ENCODE peak calls at places on chromosomes 2 and 18, in nine cellular contexts. L is A549, X is PC-9, C is endothelial cell of umbilical vein, P is testis, Z is thyroid gland, N is adrenal gland, R is psoas muscle, B is tibial nerve. H is an unnamed sample.
A peak's percentile ranks its signal among the peaks of the same experiment; 100 is the strongest.

GRCh38 chr2:41878726-41879366 is 169.0 kb upstream of the PKDCC start:
- DNase-seq in N (no peak), X (no peak), L (no peak), Z (no peak), R (peak; percentile 34), P (peak; percentile 41), C (no peak), B (no peak), H (no peak)

GRCh38 chr18:50356036-50356945 is 18.6 kb upstream of the SKA1 start:
- DNase-seq in B (no peak), C (peak; percentile 30), P (no peak), R (no peak), L (no peak), N (peak; percentile 39), Z (no peak), X (no peak), H (no peak)

GRCh38 chr2:16284941-16285625 is 344.7 kb downstream of the MYCN start:
- DNase-seq in C (no peak), N (no peak), P (no peak), Z (no peak), R (no peak), X (no peak), L (no peak), B (no peak), H (no peak)

GRCh38 chr2:28274911-28275685 is 117.6 kb upstream of the FOSL2 start:
- DNase-seq in P (no peak), Z (no peak), R (peak; percentile 24), B (no peak), X (peak; percentile 92), N (no peak), C (peak; percentile 97), L (peak; percentile 73), H (no peak)

GRCh38 chr18:64097497-64097896 is 51.4 kb downstream of the LINC00305 start:
- DNase-seq in R (no peak), L (no peak), X (no peak), N (no peak), C (peak; percentile 7), P (no peak), B (no peak), Z (no peak), H (no peak)

GRCh38 chr2:157662401-157662800 is 33.7 kb upstream of the ACVR1C start:
- DNase-seq in C (peak; percentile 45), N (no peak), X (no peak), R (no peak), B (no peak), Z (no peak), P (no peak), L (no peak), H (no peak)

GRCh38 chr2:20156826-20157605 is 67.9 kb downstream of the SDC1 start:
- DNase-seq in R (no peak), L (no peak), X (no peak), P (no peak), C (no peak), N (no peak), B (no peak), Z (peak; percentile 58), H (no peak)

GRCh38 chr18:25365242-25365641 is 13.3 kb upstream of the ZNF521 start:
- DNase-seq in P (no peak), L (no peak), X (no peak), N (no peak), R (no peak), C (no peak), Z (no peak), B (no peak), H (no peak)

GRCh38 chr2:50606860-50607259 is 425.1 kb downstream of the NRXN1 start:
- DNase-seq in B (no peak), P (no peak), C (no peak), R (no peak), Z (no peak), L (no peak), N (no peak), X (no peak), H (no peak)

GRCh38 chr2:190069936-190070696 is 7.6 kb upstream of the MSTN start:
- DNase-seq in N (peak; percentile 57), C (peak; percentile 70), P (peak; percentile 57), B (no peak), L (peak; percentile 7), R (no peak), X (no peak), Z (peak; percentile 46), H (peak; percentile 14)

GRCh38 chr2:237090906-237091305 is 5.2 kb downstream of the COPS8 start:
- DNase-seq in P (no peak), X (no peak), R (no peak), L (no peak), B (no peak), N (no peak), C (no peak), Z (no peak), H (no peak)

GRCh38 chr2:20120569-20121416 is 69.4 kb upstream of the LAPTM4A start:
- DNase-seq in N (no peak), R (no peak), P (no peak), L (no peak), B (no peak), C (no peak), X (no peak), Z (no peak), H (no peak)

GRCh38 chr2:42888846-42889245 is 96.5 kb upstream of the HAAO start:
- DNase-seq in P (no peak), B (no peak), N (no peak), L (no peak), X (no peak), R (no peak), Z (no peak), C (no peak), H (no peak)

GRCh38 chr2:46878886-46879285 is 36.7 kb downstream of the MCFD2 start:
- DNase-seq in C (peak; percentile 81), N (peak; percentile 62), P (no peak), X (no peak), L (no peak), B (no peak), Z (no peak), R (peak; percentile 43), H (no peak)

GRCh38 chr2:18645315-18645714 is 55.9 kb upstream of the NT5C1B start:
- DNase-seq in N (no peak), Z (no peak), C (no peak), P (no peak), X (no peak), L (no peak), R (no peak), B (no peak), H (no peak)

GRCh38 chr2:205706769-205707375 is 24.6 kb downstream of the NRP2 start:
- DNase-seq in C (peak; percentile 93), X (no peak), B (no peak), R (peak; percentile 71), Z (peak; percentile 84), P (peak; percentile 53), L (no peak), N (peak; percentile 89), H (peak; percentile 61)

GRCh38 chr2:205708231-205708631 is 25.9 kb downstream of the NRP2 start:
- DNase-seq in L (no peak), X (no peak), N (peak; percentile 51), P (no peak), B (no peak), C (peak; percentile 97), R (no peak), Z (peak; percentile 71), H (no peak)

GRCh38 chr2:205705511-205706397 is 23.5 kb downstream of the NRP2 start:
- DNase-seq in L (no peak), P (no peak), R (no peak), B (no peak), Z (no peak), N (no peak), X (no peak), C (no peak), H (no peak)

GRCh38 chr2:205712508-205712907 is 30.2 kb downstream of the NRP2 start:
- DNase-seq in P (no peak), B (no peak), C (peak; percentile 68), Z (no peak), R (no peak), L (no peak), X (no peak), N (no peak), H (no peak)

DNA sequence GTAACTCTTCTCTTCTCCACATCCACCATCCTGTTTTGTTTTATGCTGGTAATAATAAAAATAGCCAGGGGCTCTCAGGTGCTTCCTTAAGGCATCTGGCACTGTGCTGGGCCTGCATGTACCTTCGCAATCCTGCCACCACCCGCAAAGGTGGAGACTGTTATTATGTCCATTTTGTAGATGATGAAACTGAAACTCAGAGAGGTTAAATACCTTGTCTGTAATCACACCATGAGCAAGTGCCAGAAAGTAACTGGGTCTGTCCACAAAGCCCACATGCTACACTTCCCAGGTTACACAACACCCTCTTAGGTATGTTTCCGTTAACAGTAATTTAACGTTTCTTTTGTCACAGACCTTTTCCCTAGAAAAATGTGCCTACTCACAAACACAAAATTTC is 27.0 kb downstream of the NRP2 start:
- DNase-seq in P (no peak), C (no peak), Z (no peak), R (no peak), L (no peak), B (no peak), N (no peak), X (no peak), H (no peak)
- H3K4me1 ChIP-seq in P (peaks cover 27% of the 10 kb centered on the region), C (peaks cover 60% of the 10 kb centered on the region), Z (peaks cover 34% of the 10 kb centered on the region), R (no peaks in the 10 kb centered on the region), L (peaks cover 87% of the 10 kb centered on the region), B (no peaks in the 10 kb centered on the region), N (peaks cover 28% of the 10 kb centered on the region), X (no peaks in the 10 kb centered on the region), H (peaks cover 14% of the 10 kb centered on the region)

GRCh38 chr2:31235504-31235902 is 1.6 kb downstream of the EHD3 start:
- DNase-seq in Z (no peak), R (no peak), C (peak; percentile 21), L (no peak), B (no peak), X (peak; percentile 42), P (no peak), N (no peak), H (no peak)
- H3K27ac ChIP-seq in Z (no peak overlapping the region), R (no peak overlapping the region), C (no peak overlapping the region), L (no peak overlapping the region), B (no peak overlapping the region), X (no peak overlapping the region), P (no peak overlapping the region), N (no peak overlapping the region), H (no peak overlapping the region)

GRCh38 chr2:233114421-233114861 is 54.3 kb downstream of the INPP5D start:
- DNase-seq in Z (no peak), R (no peak), C (no peak), L (no peak), B (no peak), X (no peak), N (no peak), P (no peak), H (peak; percentile 21)
- H3K4me1 ChIP-seq in Z (no peaks in the 10 kb centered on the region), R (peaks cover 7% of the 10 kb centered on the region), C (no peaks in the 10 kb centered on the region), L (no peaks in the 10 kb centered on the region), B (no peaks in the 10 kb centered on the region), X (peaks cover 11% of the 10 kb centered on the region), N (no peaks in the 10 kb centered on the region), P (no peaks in the 10 kb centered on the region), H (peaks cover 56% of the 10 kb centered on the region)

DNA sequence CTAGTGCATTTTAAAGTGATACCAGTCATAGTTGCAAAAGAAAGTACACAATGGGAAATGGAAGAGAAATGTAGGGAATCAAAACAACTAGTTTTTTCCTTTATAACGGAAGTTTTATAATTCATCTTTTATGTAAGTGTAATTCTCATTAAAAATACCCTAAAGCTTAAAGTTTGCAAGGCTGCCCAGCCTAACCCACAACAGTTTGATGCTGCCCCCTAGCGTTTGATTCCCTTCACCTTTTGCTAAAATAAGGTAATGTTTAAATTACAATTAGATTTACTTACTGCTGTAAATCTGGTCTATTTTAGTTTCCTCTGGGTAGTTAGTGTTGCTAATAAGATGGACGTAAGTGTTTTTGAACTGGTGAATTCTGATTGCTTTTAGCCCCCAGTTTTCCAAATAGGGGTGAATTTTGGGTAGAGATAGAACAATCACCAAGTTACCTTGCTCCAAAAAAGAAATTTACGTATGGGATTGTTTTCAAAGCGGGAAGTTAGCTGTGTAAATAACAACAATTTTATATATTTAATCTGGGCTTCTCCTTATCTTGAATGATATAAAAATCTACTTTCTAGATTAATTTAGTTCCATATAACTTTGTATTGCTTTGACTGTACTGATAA is 3.4 kb downstream of the SLC39A10 start:
- DNase-seq in R (peak; percentile 25), B (peak; percentile 39), Z (peak; percentile 72), P (peak; percentile 90), L (peak; percentile 18), X (peak; percentile 42), C (peak; percentile 78), N (peak; percentile 65), H (peak; percentile 73)
- H3K27ac ChIP-seq in R (no peak overlapping the region), B (no peak overlapping the region), Z (peak overlapping the region; percentile 99), P (peak overlapping the region; percentile 99), L (peak overlapping the region; percentile 79), X (no peak overlapping the region), C (no peak overlapping the region), N (no peak overlapping the region), H (peak overlapping the region; percentile 98)

H was measured in CD8-positive, alpha-beta T cell.